ENCODE peak calls at places on chromosome 9, in five cellular contexts. J is adrenal gland, H is foreskin fibroblast, C is heart left ventricle, R is brain microvascular endothelial cell. P is an unnamed sample.

GRCh38 chr9:101369884-101370531 is 14.8 kb downstream of the BAAT start:
- DNase-seq in J (no peak), H (no peak), C (no peak), R (no peak), P (no peak)

GRCh38 chr9:28824410-28824963 is 1251.2 kb upstream of the C9orf72 start:
- DNase-seq in J (no peak), H (no peak), C (no peak), R (no peak), P (no peak)

GRCh38 chr9:33172256-33172678 is 5.1 kb upstream of the B4GALT1 start:
- DNase-seq in J (no peak), H (no peak), C (no peak), R (no peak), P (no peak)

GRCh38 chr9:2267171-2267740 is 252.1 kb downstream of the SMARCA2 start:
- DNase-seq in J (peak), H (peak), C (peak), R (no peak), P (no peak)

GRCh38 chr9:137304383-137305059 is 2.5 kb upstream of the NRARP start:
- DNase-seq in J (peak), H (no peak), C (no peak), R (no peak), P (no peak)

GRCh38 chr9:109498195-109499060 is at the start of gene PTPN3:
- DNase-seq in J (peak), H (peak), C (no peak), R (no peak), P (no peak)

GRCh38 chr9:17531642-17532254 is 47.1 kb upstream of the SH3GL2 start:
- DNase-seq in J (peak), H (peak), C (no peak), R (peak), P (peak)

GRCh38 chr9:12813960-12814876 is 39.4 kb downstream of the LURAP1L start:
- DNase-seq in J (peak), H (peak), C (peak), R (peak), P (peak)

GRCh38 chr9:135613946-135614805 is 25.2 kb downstream of the GLT6D1 start:
- DNase-seq in J (no peak), H (no peak), C (no peak), R (no peak), P (no peak)

GRCh38 chr9:120555884-120556283 is 24.1 kb downstream of the CDK5RAP2 start:
- DNase-seq in J (no peak), H (no peak), C (no peak), R (no peak), P (no peak)

GRCh38 chr9:6779417-6780241 is 21.9 kb downstream of the KDM4C start:
- DNase-seq in J (no peak), H (peak), C (no peak), R (peak), P (no peak)

GRCh38 chr9:129351642-129352151 is 173.6 kb upstream of the IER5L start:
- DNase-seq in J (no peak), H (peak), C (no peak), R (no peak), P (no peak)

GRCh38 chr9:130185494-130186005 is 13.3 kb downstream of the NCS1 start:
- DNase-seq in J (no peak), H (peak), C (no peak), R (no peak), P (no peak)

GRCh38 chr9:121861501-121862180 is 210.2 kb downstream of the DAB2IP start:
- DNase-seq in J (peak), H (peak), C (peak), R (peak), P (no peak)

GRCh38 chr9:17799383-17799782 is 220.5 kb downstream of the SH3GL2 start:
- DNase-seq in J (no peak), H (peak), C (no peak), R (peak), P (no peak)

GRCh38 chr9:113985968-113986585 is 92.0 kb downstream of the AMBP start:
- DNase-seq in J (peak), H (peak), C (no peak), R (peak), P (peak)

GRCh38 chr9:14179449-14179848 is 134.5 kb downstream of the NFIB start:
- DNase-seq in J (no peak), H (no peak), C (no peak), R (no peak), P (no peak)

GRCh38 chr9:14205463-14205862 is 108.5 kb downstream of the NFIB start:
- DNase-seq in J (no peak), H (peak), C (no peak), R (peak), P (peak)

GRCh38 chr9:72211047-72211446 is 61.8 kb downstream of the GDA start:
- DNase-seq in J (no peak), H (no peak), C (no peak), R (no peak), P (no peak)

GRCh38 chr9:94445846-94446245 is 109.0 kb upstream of the PCAT7 start:
- DNase-seq in J (no peak), H (no peak), C (no peak), R (no peak), P (no peak)

GRCh38 chr9:87158779-87159178 is 211.5 kb upstream of the GAS1 start:
- DNase-seq in J (no peak), H (no peak), C (no peak), R (no peak), P (no peak)
- TF ChIP-seq CTCF in J (no peak), H (no peak), C (no peak), R (no peak), P (no peak)

GRCh38 chr9:86424246-86424891 is 70.2 kb upstream of the TUT7 start:
- DNase-seq in J (no peak), H (peak), C (no peak), R (no peak), P (no peak)
- TF ChIP-seq CTCF in J (no peak), H (no peak), C (no peak), R (no peak), P (no peak)

GRCh38 chr9:98806394-98807069 is 938 bp upstream of the GALNT12 start:
- DNase-seq in J (no peak), H (peak), C (no peak), R (no peak), P (no peak)
- TF ChIP-seq CTCF in J (peak), H (peak), C (no peak), R (peak), P (peak)

GRCh38 chr9:126397056-126397455 is 70.4 kb downstream of the MVB12B start:
- DNase-seq in J (no peak), H (no peak), C (no peak), R (no peak), P (no peak)
- TF ChIP-seq CTCF in J (no peak), H (no peak), C (no peak), R (peak), P (no peak)

GRCh38 chr9:90903731-90904422 is 102.3 kb downstream of the SYK start:
- DNase-seq in J (no peak), H (no peak), C (no peak), R (no peak), P (no peak)

GRCh38 chr9:90899287-90899686 is 97.7 kb downstream of the SYK start:
- DNase-seq in J (no peak), H (no peak), C (no peak), R (no peak), P (no peak)

GRCh38 chr9:90898229-90898628 is 96.6 kb downstream of the SYK start:
- DNase-seq in J (no peak), H (peak), C (no peak), R (no peak), P (no peak)

GRCh38 chr9:90901933-90902332 is 100.3 kb downstream of the SYK start:
- DNase-seq in J (no peak), H (no peak), C (no peak), R (no peak), P (no peak)

GRCh38 chr9:90900130-90900529 is 98.5 kb downstream of the SYK start:
- DNase-seq in J (no peak), H (peak), C (peak), R (no peak), P (no peak)
- TF ChIP-seq CTCF in J (no peak), H (no peak), C (peak), R (peak), P (no peak)

DNA sequence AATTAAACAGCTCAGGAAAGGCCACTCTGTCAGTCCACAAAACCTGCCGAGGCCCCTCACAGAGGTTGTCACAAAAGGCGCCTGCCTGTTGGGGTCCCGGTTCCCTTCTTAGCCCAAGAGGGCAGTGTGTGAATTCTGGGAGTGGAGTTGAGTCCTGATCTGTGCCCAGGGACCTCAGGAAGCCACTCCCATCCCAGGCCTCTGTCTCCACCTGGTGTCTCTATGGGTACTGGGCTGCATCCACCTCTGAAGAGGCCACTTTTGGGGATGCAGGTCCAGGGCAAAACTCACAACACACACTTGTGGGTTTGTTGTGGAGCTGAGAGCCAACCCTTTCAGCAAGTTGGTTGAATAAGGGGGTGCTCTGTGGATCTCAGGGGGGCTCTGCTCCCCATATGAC is 74.3 kb upstream of the STXBP1 start:
- DNase-seq in J (no peak), H (peak), C (peak), R (no peak), P (no peak)
- TF ChIP-seq CTCF in J (peak), H (peak), C (no peak), R (peak), P (peak)